ENCODE peak calls at places on chromosomes 7 and 10, in seven cellular contexts. K, J, A, M, F, S and Y are unnamed samples.

GRCh38 chr7:155961241-155962190 is 149.3 kb upstream of the SHH start:
- DNase-seq in K (no peak), J (no peak), A (peak), M (no peak), F (no peak), S (no peak), Y (peak)

GRCh38 chr7:127813991-127814556 is 162.1 kb downstream of the SND1 start:
- DNase-seq in K (no peak), J (no peak), A (peak), M (no peak), F (no peak), S (no peak), Y (no peak)

GRCh38 chr10:100888957-100889356 is 23.8 kb upstream of the SLF2 start:
- DNase-seq in K (peak), J (no peak), A (peak), M (no peak), F (no peak), S (no peak), Y (no peak)

GRCh38 chr7:118057404-118057803 is 126.6 kb upstream of the LSM8 start:
- DNase-seq in K (no peak), J (no peak), A (no peak), M (no peak), F (no peak), S (no peak), Y (no peak)

GRCh38 chr7:100791881-100792666 is 35.2 kb downstream of the EPHB4 start:
- DNase-seq in K (no peak), J (no peak), A (no peak), M (no peak), F (no peak), S (no peak), Y (no peak)

GRCh38 chr10:113320980-113321379 is 231.9 kb upstream of the HABP2 start:
- DNase-seq in K (no peak), J (no peak), A (no peak), M (no peak), F (no peak), S (no peak), Y (peak)

GRCh38 chr7:69698109-69698840 is 100.0 kb downstream of the AUTS2 start:
- DNase-seq in K (no peak), J (no peak), A (no peak), M (no peak), F (no peak), S (no peak), Y (no peak)

GRCh38 chr7:35691827-35692307 is 3.1 kb downstream of the HERPUD2 start:
- DNase-seq in K (no peak), J (peak), A (peak), M (no peak), F (no peak), S (no peak), Y (no peak)

GRCh38 chr7:33059635-33060034 is 2.9 kb downstream of the NT5C3A start:
- DNase-seq in K (no peak), J (no peak), A (no peak), M (no peak), F (no peak), S (no peak), Y (no peak)

GRCh38 chr7:155862516-155863257 is 50.4 kb upstream of the SHH start:
- DNase-seq in K (no peak), J (no peak), A (no peak), M (no peak), F (no peak), S (peak), Y (no peak)

GRCh38 chr7:121385800-121386179 is 10.3 kb downstream of the FAM3C start:
- DNase-seq in K (no peak), J (peak), A (no peak), M (no peak), F (no peak), S (no peak), Y (no peak)

GRCh38 chr7:140723002-140723401 is 26.5 kb downstream of the NDUFB2 start:
- DNase-seq in K (no peak), J (no peak), A (no peak), M (no peak), F (no peak), S (no peak), Y (no peak)

GRCh38 chr10:23197416-23197861 is 5.3 kb downstream of the PTF1A start:
- DNase-seq in K (no peak), J (peak), A (no peak), M (peak), F (no peak), S (no peak), Y (no peak)

GRCh38 chr10:121405096-121405495 is 193.1 kb downstream of the FGFR2 start:
- DNase-seq in K (no peak), J (no peak), A (no peak), M (no peak), F (no peak), S (no peak), Y (peak)

GRCh38 chr10:131652416-131652815 is 248.4 kb upstream of the PPP2R2D start:
- DNase-seq in K (no peak), J (no peak), A (no peak), M (no peak), F (no peak), S (no peak), Y (no peak)

GRCh38 chr7:21944616-21945373 is 904 bp downstream of the CDCA7L start:
- DNase-seq in K (peak), J (peak), A (peak), M (no peak), F (no peak), S (no peak), Y (peak)

GRCh38 chr10:48751730-48752129 is 67.1 kb downstream of the WDFY4 start:
- DNase-seq in K (no peak), J (no peak), A (no peak), M (no peak), F (no peak), S (no peak), Y (no peak)

GRCh38 chr10:91864099-91864498 is 45.2 kb downstream of the FGFBP3 start:
- DNase-seq in K (no peak), J (no peak), A (peak), M (no peak), F (no peak), S (no peak), Y (no peak)

GRCh38 chr7:134594877-134595276 is 46.0 kb downstream of the AKR1B15 start:
- DNase-seq in K (no peak), J (no peak), A (no peak), M (no peak), F (no peak), S (no peak), Y (no peak)

GRCh38 chr10:5560844-5561703 is 36.3 kb downstream of the CALML3 start:
- DNase-seq in K (no peak), J (no peak), A (no peak), M (no peak), F (no peak), S (peak), Y (no peak)

GRCh38 chr10:116041948-116042347 is 231.1 kb downstream of the GFRA1 start:
- DNase-seq in K (no peak), J (no peak), A (no peak), M (no peak), F (no peak), S (no peak), Y (no peak)

GRCh38 chr10:93071674-93072224 is 1.9 kb upstream of the CYP26A1 start:
- DNase-seq in K (peak), J (peak), A (no peak), M (no peak), F (no peak), S (no peak), Y (no peak)

GRCh38 chr10:7480742-7481381 is 70.0 kb upstream of the SFMBT2 start:
- DNase-seq in K (no peak), J (peak), A (no peak), M (no peak), F (no peak), S (no peak), Y (peak)